ENCODE peak calls at places on chromosome 13, in seven cellular contexts. M, L, U, P, X, Q and N are unnamed samples.

GRCh38 chr13:76903544-76904162 is 17.4 kb upstream of the KCTD12 start:
- DNase-seq in M (peak), L (no peak), U (peak), P (no peak), X (no peak), Q (peak), N (peak)

GRCh38 chr13:34019870-34020269 is 201.9 kb downstream of the RFC3 start:
- DNase-seq in M (no peak), L (no peak), U (no peak), P (no peak), X (no peak), Q (no peak), N (peak)

GRCh38 chr13:29494520-29494919 is 101.0 kb downstream of the SLC7A1 start:
- DNase-seq in M (no peak), L (peak), U (no peak), P (no peak), X (no peak), Q (no peak), N (no peak)

GRCh38 chr13:106466691-106467405 is 68.6 kb downstream of the EFNB2 start:
- DNase-seq in M (peak), L (no peak), U (no peak), P (no peak), X (no peak), Q (no peak), N (no peak)

GRCh38 chr13:65725001-65725400 is 1505.1 kb downstream of the PCDH9 start:
- DNase-seq in M (no peak), L (no peak), U (peak), P (no peak), X (no peak), Q (no peak), N (no peak)

GRCh38 chr13:94416454-94417080 is 62.9 kb downstream of the DCT start:
- DNase-seq in M (peak), L (no peak), U (peak), P (no peak), X (no peak), Q (no peak), N (peak)

GRCh38 chr13:99214232-99214631 is 13.6 kb downstream of the UBAC2 start:
- DNase-seq in M (no peak), L (no peak), U (no peak), P (no peak), X (no peak), Q (no peak), N (no peak)

GRCh38 chr13:50910483-50910805 is 853 bp downstream of the RNASEH2B start:
- DNase-seq in M (peak), L (no peak), U (peak), P (no peak), X (no peak), Q (no peak), N (peak)

GRCh38 chr13:101757446-101758039 is 305.1 kb downstream of the ITGBL1 start:
- DNase-seq in M (peak), L (no peak), U (peak), P (no peak), X (peak), Q (no peak), N (peak)

GRCh38 chr13:47085346-47085745 is 188.5 kb upstream of the HTR2A start:
- DNase-seq in M (no peak), L (no peak), U (peak), P (peak), X (peak), Q (peak), N (peak)

DNA sequence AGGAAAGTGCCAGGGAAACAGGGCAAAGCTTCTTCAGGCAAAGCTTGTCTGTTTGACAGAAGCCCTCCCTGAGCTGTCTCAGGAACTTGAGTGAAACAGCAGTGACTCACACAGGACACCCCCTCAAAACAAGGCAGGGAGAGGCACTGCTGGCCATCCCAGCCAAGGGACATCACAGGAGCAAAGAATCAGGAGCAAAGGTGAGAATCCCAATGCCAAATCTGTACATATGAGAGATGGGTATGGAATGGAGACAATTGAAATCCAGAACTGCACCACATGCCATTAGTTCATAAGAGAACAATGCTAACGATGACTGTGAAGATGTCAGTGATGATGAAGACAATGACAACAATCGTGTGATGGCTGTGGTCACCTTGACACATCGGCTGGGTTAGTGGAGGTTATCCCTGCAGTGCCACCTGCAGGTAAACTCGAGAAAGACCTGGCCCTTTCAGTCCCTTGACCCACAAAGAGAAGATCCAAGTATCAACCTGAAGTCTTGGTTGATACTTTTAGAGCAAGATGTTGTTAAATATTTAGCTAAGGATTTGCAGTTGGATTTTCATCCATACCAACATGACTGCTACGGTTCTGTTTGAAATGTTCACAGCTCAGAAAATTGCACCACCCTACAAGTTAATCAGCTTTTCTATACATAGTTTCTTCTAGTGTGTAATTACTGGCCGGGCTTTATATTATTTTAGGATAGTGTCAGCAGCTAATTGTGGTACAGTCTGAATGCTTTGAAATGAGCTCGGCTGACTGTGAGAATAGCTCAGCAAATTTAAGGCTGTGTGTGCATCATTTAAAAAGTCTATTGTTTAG is 42.0 kb upstream of the IPO5 start:
- DNase-seq in M (peak), L (no peak), U (peak), P (no peak), X (no peak), Q (no peak), N (peak)
- TF ChIP-seq CTCF in M (peak), L (peak), U (peak), P (peak), X (peak), Q (peak), N (peak)

GRCh38 chr13:42279080-42279479 is 7.1 kb downstream of the AKAP11 start:
- DNase-seq in M (peak), L (no peak), U (no peak), P (no peak), X (no peak), Q (no peak), N (peak)
- H3K4me3 ChIP-seq in M (no peak), L (no peak), U (no peak), P (no peak), X (no peak), Q (no peak), N (no peak)

GRCh38 chr13:49521216-49521615 is 25.5 kb downstream of the PHF11 start:
- DNase-seq in M (no peak), L (no peak), U (no peak), P (no peak), X (no peak), Q (no peak), N (no peak)

GRCh38 chr13:49516467-49516866 is 20.7 kb downstream of the PHF11 start:
- DNase-seq in M (no peak), L (no peak), U (no peak), P (no peak), X (no peak), Q (no peak), N (no peak)

GRCh38 chr13:49512578-49512977 is 16.8 kb downstream of the PHF11 start:
- DNase-seq in M (no peak), L (no peak), U (no peak), P (no peak), X (no peak), Q (no peak), N (no peak)

GRCh38 chr13:49517461-49517860 is 21.7 kb downstream of the PHF11 start:
- DNase-seq in M (peak), L (no peak), U (no peak), P (no peak), X (no peak), Q (no peak), N (peak)
- TF ChIP-seq CTCF in M (no peak), L (peak), U (peak), P (peak), X (peak), Q (no peak), N (peak)

GRCh38 chr13:114066956-114067355 is 65.5 kb downstream of the RASA3 start:
- DNase-seq in M (no peak), L (peak), U (no peak), P (no peak), X (no peak), Q (no peak), N (no peak)
- H3K4me3 ChIP-seq in M (no peak), L (no peak), U (no peak), P (no peak), X (no peak), Q (no peak), N (no peak)

DNA sequence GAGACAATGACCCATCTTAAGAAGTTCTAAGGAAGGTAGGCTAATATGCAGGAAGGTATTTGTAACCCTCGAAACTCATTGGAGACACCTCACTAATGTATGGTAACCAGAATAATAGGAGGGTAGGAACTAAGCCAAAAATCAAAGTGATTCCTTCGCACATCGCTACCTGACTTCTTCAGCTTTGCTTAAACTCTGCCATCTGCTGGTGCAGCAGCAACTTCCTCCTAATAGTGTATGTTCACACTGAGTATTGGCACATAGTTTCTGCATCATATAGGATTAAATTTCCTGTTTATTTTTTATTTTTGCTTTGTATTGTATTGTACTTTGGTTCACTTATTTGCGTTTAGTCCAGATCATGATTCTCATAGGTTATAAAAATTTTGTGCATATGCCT is 676.2 kb downstream of the GPC5 start:
- DNase-seq in M (peak), L (no peak), U (no peak), P (no peak), X (no peak), Q (no peak), N (no peak)
- TF ChIP-seq CTCF in M (peak), L (peak), U (no peak), P (no peak), X (no peak), Q (no peak), N (no peak)

DNA sequence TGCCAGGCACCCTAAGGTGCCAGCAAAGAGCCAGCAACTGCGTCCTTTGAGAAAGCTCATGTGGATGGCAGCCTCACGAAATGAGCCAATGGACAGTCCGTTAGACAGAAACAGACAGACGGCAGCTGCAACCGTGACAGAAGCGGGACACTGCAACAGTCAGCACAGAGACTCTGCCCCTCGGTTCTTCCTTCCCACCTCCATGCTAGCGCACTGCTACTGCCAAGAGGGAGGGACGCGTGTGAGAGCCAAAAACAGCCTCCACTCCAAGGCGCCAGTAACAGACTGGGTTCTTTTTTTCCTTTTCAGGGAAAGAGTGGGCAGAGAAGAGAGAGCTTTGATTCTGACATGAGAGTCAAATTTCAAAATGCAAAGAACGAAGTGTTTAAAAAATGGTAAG is 77.5 kb downstream of the SERP2 start:
- DNase-seq in M (no peak), L (no peak), U (peak), P (no peak), X (no peak), Q (no peak), N (no peak)
- H3K4me3 ChIP-seq in M (no peak), L (no peak), U (no peak), P (no peak), X (no peak), Q (no peak), N (no peak)

GRCh38 chr13:41652735-41653361 is 195.5 kb downstream of the RGCC start:
- DNase-seq in M (peak), L (no peak), U (peak), P (peak), X (no peak), Q (no peak), N (peak)

GRCh38 chr13:41648314-41648935 is 191.1 kb downstream of the RGCC start:
- DNase-seq in M (no peak), L (no peak), U (peak), P (no peak), X (no peak), Q (no peak), N (no peak)

GRCh38 chr13:41651413-41652068 is 194.2 kb downstream of the RGCC start:
- DNase-seq in M (peak), L (no peak), U (no peak), P (no peak), X (no peak), Q (no peak), N (no peak)

GRCh38 chr13:41650706-41651105 is 193.4 kb downstream of the RGCC start:
- DNase-seq in M (no peak), L (no peak), U (no peak), P (no peak), X (no peak), Q (no peak), N (no peak)

GRCh38 chr13:41649659-41650058 is 192.3 kb downstream of the RGCC start:
- DNase-seq in M (no peak), L (no peak), U (peak), P (no peak), X (no peak), Q (no peak), N (peak)
- TF ChIP-seq CTCF in M (peak), L (no peak), U (peak), P (peak), X (peak), Q (peak), N (peak)